ENCODE peak calls at places on chromosomes 5 and 9, in six cellular contexts. Y is HepG2, G is GM12878, B is H1, L is HCT116, R is K562. P is an unnamed sample.

GRCh38 chr9:33465596-33466564 is 7.8 kb downstream of the NOL6 start:
- DNase-seq in L (no peak), G (no peak), Y (no peak), R (no peak), B (no peak), P (no peak)

GRCh38 chr5:42719034-42719433 is 37.6 kb upstream of the CCDC152 start:
- DNase-seq in L (no peak), Y (no peak), G (no peak), R (no peak), B (no peak), P (no peak)

GRCh38 chr5:96492654-96493053 is 59.6 kb upstream of the PCSK1 start:
- DNase-seq in B (no peak), R (no peak), L (no peak), G (no peak), Y (no peak), P (no peak)

GRCh38 chr9:92638621-92639101 is 31.3 kb downstream of the IPPK start:
- DNase-seq in L (no peak), G (no peak), R (no peak), Y (no peak), B (no peak), P (no peak)

GRCh38 chr9:135277219-135278201 is 190.0 kb downstream of the OLFM1 start:
- DNase-seq in R (no peak), G (no peak), L (no peak), Y (no peak), B (no peak), P (no peak)

GRCh38 chr9:83299556-83299955 is 236.6 kb upstream of the RASEF start:
- DNase-seq in B (no peak), R (no peak), L (no peak), G (no peak), Y (no peak), P (no peak)

GRCh38 chr5:120082316-120083068 is 381.6 kb upstream of the PRR16 start:
- DNase-seq in Y (no peak), R (no peak), G (no peak), L (no peak), B (no peak), P (no peak)

GRCh38 chr9:14349141-14349817 is 35.3 kb upstream of the NFIB start:
- DNase-seq in R (no peak), G (no peak), L (no peak), B (no peak), Y (no peak), P (no peak)

GRCh38 chr5:141513021-141513626 is 24.2 kb downstream of the PCDHGC5 start:
- DNase-seq in Y (no peak), G (no peak), L (no peak), B (peak), R (no peak), P (no peak)

GRCh38 chr5:177994561-177995190 is 1.4 kb downstream of the PROP1 start:
- DNase-seq in G (no peak), R (no peak), L (no peak), B (no peak), Y (no peak), P (no peak)

GRCh38 chr9:70144131-70144503 is 100.5 kb downstream of the MAMDC2 start:
- DNase-seq in G (no peak), B (no peak), R (no peak), Y (no peak), L (no peak), P (no peak)

GRCh38 chr5:68377733-68378132 is 162.2 kb downstream of the PIK3R1 start:
- DNase-seq in B (no peak), Y (no peak), L (no peak), G (peak), R (no peak), P (no peak)

GRCh38 chr5:68378204-68378830 is 162.8 kb downstream of the PIK3R1 start:
- DNase-seq in Y (no peak), R (no peak), B (no peak), G (peak), L (no peak), P (no peak)

GRCh38 chr5:68374770-68375518 is 159.4 kb downstream of the PIK3R1 start:
- DNase-seq in B (no peak), L (no peak), R (no peak), G (no peak), Y (no peak), P (no peak)

GRCh38 chr5:68375540-68375939 is 160.0 kb downstream of the PIK3R1 start:
- DNase-seq in L (no peak), G (no peak), R (no peak), Y (no peak), B (no peak), P (no peak)

DNA sequence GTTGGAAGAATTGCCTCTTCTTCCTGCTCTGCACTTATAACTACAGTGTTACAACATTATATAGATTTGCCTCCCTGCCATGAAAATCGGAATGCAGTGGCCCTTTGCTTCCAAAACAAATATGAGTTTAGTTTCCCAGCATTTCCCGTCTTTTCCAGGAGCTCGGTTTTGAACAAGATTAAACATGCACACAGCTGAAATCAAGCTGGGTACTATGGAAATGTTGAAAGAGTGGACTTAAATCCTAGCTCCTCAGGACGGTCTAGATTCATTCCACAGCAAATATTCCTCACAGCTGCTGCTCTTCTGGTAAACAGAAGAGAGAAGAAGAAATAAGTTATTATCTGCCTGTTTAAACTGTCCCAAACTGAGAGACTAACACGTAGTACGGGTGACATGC is 161.4 kb downstream of the PIK3R1 start:
- DNase-seq in Y (no peak), B (no peak), R (no peak), G (no peak), L (no peak), P (no peak)
- TF ChIP-seq POLR2AphosphoS5 in Y (no peak), B (no peak), R (no peak), G (no peak), L (no peak), P (no peak)

GRCh38 chr5:171420429-171421231 is 1.2 kb downstream of the FGF18 start:
- DNase-seq in L (no peak), R (no peak), B (no peak), G (no peak), Y (no peak), P (peak)
- TF ChIP-seq EZH2 in L (no peak), R (no peak), B (peak), G (no peak), Y (no peak), P (no peak)

DNA sequence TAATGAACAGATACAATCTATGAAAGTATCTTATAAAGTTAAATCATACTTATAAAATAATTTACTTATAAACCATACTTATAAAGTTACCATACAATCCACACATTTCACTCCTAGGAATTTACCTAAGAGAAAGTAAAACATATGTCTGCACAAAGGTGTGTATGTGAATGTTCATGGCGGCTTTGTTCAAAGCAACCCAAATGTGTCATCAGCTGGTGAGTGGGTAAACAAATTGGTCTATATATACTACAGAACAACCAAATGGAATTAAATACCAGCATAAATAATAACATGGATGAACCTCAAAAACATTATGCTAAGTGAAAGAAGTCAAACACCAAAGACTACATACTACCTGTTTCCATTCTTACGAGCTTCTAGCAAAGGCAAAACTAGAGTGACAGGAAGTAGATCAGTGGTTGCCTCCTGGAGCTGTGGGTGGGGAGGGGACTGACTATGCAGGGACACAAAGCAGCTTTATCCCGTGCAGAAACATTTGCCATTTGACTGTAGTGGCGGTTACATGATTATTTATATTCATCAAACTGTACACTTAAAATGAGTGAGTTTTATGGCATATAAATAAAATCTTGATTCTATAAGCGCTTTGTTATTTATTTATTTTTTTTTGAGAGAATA is 10.6 kb downstream of the TRAF1 start:
- DNase-seq in L (no peak), G (no peak), Y (no peak), B (no peak), R (no peak), P (no peak)
- TF ChIP-seq POLR2AphosphoS5 in L (no peak), G (no peak), Y (no peak), B (no peak), R (no peak), P (no peak)

GRCh38 chr5:123359866-123360569 is 63.2 kb downstream of the CEP120 start:
- DNase-seq in G (no peak), L (no peak), Y (no peak), B (no peak), R (no peak), P (peak)

GRCh38 chr5:123365163-123365562 is 58.0 kb downstream of the CEP120 start:
- DNase-seq in B (no peak), G (no peak), L (no peak), R (no peak), Y (no peak), P (no peak)

GRCh38 chr5:123360910-123361309 is 62.3 kb downstream of the CEP120 start:
- DNase-seq in L (no peak), Y (no peak), G (no peak), B (no peak), R (no peak), P (no peak)

GRCh38 chr5:123367739-123368138 is 55.5 kb downstream of the CEP120 start:
- DNase-seq in Y (no peak), L (no peak), B (no peak), G (no peak), R (no peak), P (no peak)

DNA sequence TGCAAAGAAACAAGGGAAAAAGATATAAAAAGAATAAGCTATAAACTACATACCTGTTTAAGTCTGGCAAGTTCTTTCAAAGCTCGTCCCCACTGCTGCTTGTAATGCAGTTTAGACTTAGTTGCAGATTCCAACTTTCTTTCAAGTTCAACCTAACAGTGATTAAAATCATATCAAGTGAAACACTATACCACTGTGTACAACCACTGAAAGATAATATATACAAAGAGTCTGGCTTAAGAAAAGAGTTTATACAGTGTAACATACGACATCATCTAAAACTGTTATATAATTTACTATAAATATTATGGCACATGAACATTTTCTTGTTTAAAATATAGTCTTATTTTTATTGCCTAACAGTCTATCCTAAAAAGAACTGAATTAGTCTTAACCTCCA is 58.8 kb downstream of the CEP120 start:
- DNase-seq in R (no peak), Y (no peak), B (no peak), L (no peak), G (no peak), P (no peak)
- TF ChIP-seq EZH2 in R (no peak), Y (no peak), B (no peak), L (no peak), G (no peak), P (no peak)

DNA sequence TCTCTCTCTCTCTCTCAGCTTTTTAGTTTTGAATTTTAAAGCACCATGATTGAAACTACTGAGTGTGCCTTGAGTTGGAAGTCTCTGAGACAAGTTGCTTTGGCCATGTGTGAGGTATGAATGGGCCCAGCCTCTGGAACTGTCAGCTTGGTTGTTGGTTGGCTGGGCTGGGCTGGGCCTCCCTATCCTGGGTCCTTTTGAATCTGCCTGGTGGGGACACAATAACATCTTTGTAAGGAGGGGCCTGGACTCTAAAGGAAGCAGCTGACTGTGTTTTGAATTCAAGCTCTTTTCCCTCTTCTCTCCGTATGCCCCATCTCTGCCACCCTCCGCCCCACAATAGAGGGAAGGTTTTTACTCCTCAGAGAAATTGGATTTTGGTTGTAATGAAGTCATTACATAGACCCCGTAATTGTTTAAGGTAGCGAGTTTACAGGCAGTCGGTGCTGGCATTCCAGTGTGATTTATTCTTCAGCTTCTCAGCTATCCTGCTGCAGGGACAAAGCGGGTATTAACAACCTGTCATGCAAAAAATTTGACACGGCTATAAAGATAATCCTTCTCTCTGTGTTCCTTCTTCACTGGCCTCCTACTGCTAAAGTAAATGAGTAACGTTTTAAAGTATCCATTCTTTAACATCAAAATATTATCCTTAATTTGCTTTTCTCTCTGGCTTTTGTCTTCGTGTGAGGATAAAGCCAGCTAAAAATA is 105.4 kb downstream of the DAPK1 start:
- DNase-seq in G (no peak), B (no peak), Y (no peak), R (no peak), L (no peak), P (no peak)
- TF ChIP-seq POLR2AphosphoS5 in G (no peak), B (no peak), Y (no peak), R (no peak), L (no peak), P (no peak)